ENCODE peak calls at places on chromosomes 5 and 9, in five cellular contexts. S, U, Y, V and X are unnamed samples.

GRCh38 chr5:73390989-73391388 is 57.6 kb downstream of the FOXD1 start:
- DNase-seq in S (no peak), U (no peak), Y (no peak), V (no peak), X (no peak)

GRCh38 chr9:28976250-28976649 is 1403.0 kb upstream of the C9orf72 start:
- DNase-seq in S (no peak), U (no peak), Y (no peak), V (no peak), X (no peak)

GRCh38 chr9:92206490-92206889 is 87.0 kb downstream of the IARS1 start:
- DNase-seq in S (no peak), U (peak), Y (no peak), V (no peak), X (peak)

GRCh38 chr5:132747693-132748440 is 641 bp downstream of the CCNI2 start:
- DNase-seq in S (no peak), U (no peak), Y (peak), V (no peak), X (no peak)

GRCh38 chr5:14200312-14200990 is 57.3 kb downstream of the TRIO start:
- DNase-seq in S (no peak), U (no peak), Y (no peak), V (no peak), X (no peak)

GRCh38 chr9:90773593-90773992 is 28.0 kb upstream of the SYK start:
- DNase-seq in S (no peak), U (peak), Y (no peak), V (no peak), X (peak)

GRCh38 chr9:31582071-31582470 is 802.4 kb upstream of the ACO1 start:
- DNase-seq in S (no peak), U (no peak), Y (no peak), V (no peak), X (no peak)

GRCh38 chr5:158471179-158471924 is 612.4 kb upstream of the CLINT1 start:
- DNase-seq in S (no peak), U (no peak), Y (no peak), V (peak), X (no peak)

GRCh38 chr5:163580516-163580915 is 75.1 kb downstream of the MAT2B start:
- DNase-seq in S (no peak), U (peak), Y (no peak), V (no peak), X (no peak)

GRCh38 chr5:91150189-91150588 is 232.9 kb downstream of the ARRDC3 start:
- DNase-seq in S (no peak), U (peak), Y (no peak), V (no peak), X (no peak)

GRCh38 chr9:111961575-111961974 is 65.0 kb downstream of the UGCG start:
- DNase-seq in S (no peak), U (no peak), Y (no peak), V (no peak), X (no peak)

GRCh38 chr5:92364986-92365550 is 982.0 kb upstream of the ARRDC3 start:
- DNase-seq in S (peak), U (no peak), Y (no peak), V (peak), X (no peak)

GRCh38 chr5:69217154-69217731 is 17.4 kb upstream of the CDK7 start:
- DNase-seq in S (peak), U (no peak), Y (no peak), V (no peak), X (peak)

GRCh38 chr5:17477553-17478265 is 20.3 kb upstream of the TAF11L2 start:
- DNase-seq in S (no peak), U (no peak), Y (no peak), V (no peak), X (no peak)

GRCh38 chr5:151205411-151205810 is 18.5 kb downstream of the CCDC69 start:
- DNase-seq in S (no peak), U (no peak), Y (no peak), V (no peak), X (no peak)

GRCh38 chr5:38500861-38501260 is 55.6 kb downstream of the LIFR start:
- DNase-seq in S (no peak), U (peak), Y (no peak), V (no peak), X (no peak)

GRCh38 chr5:69048233-69048632 is 45.6 kb upstream of the SLC30A5 start:
- DNase-seq in S (peak), U (peak), Y (no peak), V (no peak), X (peak)

GRCh38 chr5:143499480-143500114 is 96.1 kb upstream of the NR3C1 start:
- DNase-seq in S (no peak), U (no peak), Y (no peak), V (no peak), X (peak)

GRCh38 chr5:54317511-54318260 is 7.3 kb upstream of the ARL15 start:
- DNase-seq in S (no peak), U (no peak), Y (no peak), V (no peak), X (no peak)

GRCh38 chr9:136230773-136231172 is 14.8 kb downstream of the QSOX2 start:
- DNase-seq in S (no peak), U (no peak), Y (no peak), V (no peak), X (no peak)

GRCh38 chr5:173201636-173202265 is 33.3 kb downstream of the NKX2-5 start:
- DNase-seq in S (no peak), U (peak), Y (no peak), V (no peak), X (no peak)

GRCh38 chr9:87422999-87423398 is 74.7 kb upstream of the DAPK1 start:
- DNase-seq in S (no peak), U (no peak), Y (no peak), V (peak), X (no peak)

GRCh38 chr9:134136117-134136996 is 475 bp downstream of the WDR5 start:
- DNase-seq in S (no peak), U (no peak), Y (peak), V (no peak), X (peak)

GRCh38 chr9:134620751-134621557 is 20.6 kb upstream of the COL5A1 start:
- DNase-seq in S (no peak), U (no peak), Y (no peak), V (no peak), X (no peak)

GRCh38 chr5:150579462-150580400 is 60.7 kb upstream of the SYNPO start:
- DNase-seq in S (no peak), U (no peak), Y (no peak), V (no peak), X (no peak)

GRCh38 chr9:89802809-89803355 is 198.1 kb downstream of the GADD45G start:
- DNase-seq in S (no peak), U (no peak), Y (no peak), V (no peak), X (no peak)

GRCh38 chr9:137454145-137454505 is 5.0 kb downstream of the NSMF start:
- DNase-seq in S (peak), U (no peak), Y (peak), V (peak), X (peak)

GRCh38 chr9:122402403-122403268 is 31.8 kb downstream of the PTGS1 start:
- DNase-seq in S (peak), U (peak), Y (peak), V (no peak), X (peak)

GRCh38 chr5:151267481-151268275 is 14.7 kb downstream of the GM2A start:
- DNase-seq in S (no peak), U (peak), Y (no peak), V (no peak), X (no peak)

GRCh38 chr9:121499427-121500164 is at the start of gene GGTA1:
- DNase-seq in S (peak), U (peak), Y (peak), V (no peak), X (peak)

GRCh38 chr5:58615931-58616330 is 33.1 kb downstream of the RAB3C start:
- DNase-seq in S (no peak), U (no peak), Y (no peak), V (no peak), X (no peak)

GRCh38 chr5:178469975-178470692 is 120.1 kb downstream of the COL23A1 start:
- DNase-seq in S (no peak), U (no peak), Y (no peak), V (no peak), X (no peak)

GRCh38 chr5:137743031-137743640 is 7.2 kb upstream of the KLHL3 start:
- DNase-seq in S (peak), U (peak), Y (peak), V (peak), X (peak)

GRCh38 chr9:79731483-79731882 is 159.7 kb downstream of the TLE4 start:
- DNase-seq in S (no peak), U (peak), Y (no peak), V (no peak), X (no peak)

GRCh38 chr5:31064215-31064614 is 129.3 kb upstream of the CDH6 start:
- DNase-seq in S (no peak), U (no peak), Y (no peak), V (no peak), X (no peak)

GRCh38 chr5:179313849-179314521 is 31.3 kb downstream of the ADAMTS2 start:
- DNase-seq in S (no peak), U (no peak), Y (no peak), V (peak), X (no peak)

GRCh38 chr5:39867923-39868322 is 443.1 kb upstream of the DAB2 start:
- DNase-seq in S (no peak), U (no peak), Y (no peak), V (no peak), X (no peak)

GRCh38 chr5:151156732-151157402 is 712 bp downstream of the ANXA6 start:
- DNase-seq in S (no peak), U (no peak), Y (peak), V (no peak), X (peak)

GRCh38 chr5:40277161-40277906 is 402.4 kb upstream of the PTGER4 start:
- DNase-seq in S (no peak), U (no peak), Y (peak), V (no peak), X (no peak)

GRCh38 chr5:89065919-89066318 is 182.9 kb upstream of the MEF2C start:
- DNase-seq in S (no peak), U (no peak), Y (no peak), V (no peak), X (no peak)